ENCODE peak calls at places on chromosomes 13 and 19, in five cellular contexts. Z is K562, R is HCT116, J is HepG2, T is GM12878. C is an unnamed sample.

GRCh38 chr13:32300406-32300805 is 14.8 kb downstream of the ZAR1L start:
- DNase-seq in Z (no peak), R (no peak), J (no peak), T (no peak), C (no peak)

GRCh38 chr19:53463263-53463662 is 4.3 kb upstream of the ZNF813 start:
- DNase-seq in Z (peak; percentile 46), R (no peak), J (no peak), T (no peak), C (peak; percentile 80)

GRCh38 chr13:109904218-109904617 is 117.8 kb upstream of the IRS2 start:
- DNase-seq in Z (peak; percentile 18), R (peak; percentile 44), J (no peak), T (no peak), C (no peak)

GRCh38 chr13:50198508-50198907 is 183.3 kb downstream of the KCNRG start:
- DNase-seq in Z (no peak), R (no peak), J (no peak), T (no peak), C (no peak)

GRCh38 chr13:40897058-40897457 is 107.6 kb downstream of the SLC25A15 start:
- DNase-seq in Z (no peak), R (no peak), J (no peak), T (no peak), C (no peak)

GRCh38 chr13:34816543-34816942 is 125.5 kb upstream of the NBEA start:
- DNase-seq in Z (no peak), R (no peak), J (no peak), T (no peak), C (no peak)

GRCh38 chr13:19597523-19597922 is 35.9 kb upstream of the MPHOSPH8 start:
- DNase-seq in Z (no peak), R (no peak), J (no peak), T (no peak), C (no peak)

GRCh38 chr13:49412749-49413148 is 31.1 kb downstream of the CAB39L start:
- DNase-seq in Z (no peak), R (no peak), J (no peak), T (no peak), C (no peak)

GRCh38 chr13:76972430-76972829 is 19.5 kb upstream of the CLN5 start:
- DNase-seq in Z (no peak), R (no peak), J (no peak), T (no peak), C (no peak)

GRCh38 chr19:4557971-4558941 is 1.2 kb downstream of the SEMA6B start:
- DNase-seq in Z (no peak), R (no peak), J (no peak), T (no peak), C (no peak)

GRCh38 chr19:10784257-10784656 is 51.8 kb downstream of the TMED1 start:
- DNase-seq in Z (no peak), R (no peak), J (no peak), T (no peak), C (no peak)

GRCh38 chr19:11168568-11168967 is 13.0 kb upstream of the SPC24 start:
- DNase-seq in Z (no peak), R (peak; percentile 19), J (no peak), T (no peak), C (no peak)

GRCh38 chr13:112140366-112140765 is 73.4 kb downstream of the SOX1 start:
- DNase-seq in Z (no peak), R (no peak), J (no peak), T (no peak), C (no peak)

GRCh38 chr13:45341799-45342584 is 1.0 kb upstream of the TPT1 start:
- DNase-seq in Z (no peak), R (no peak), J (no peak), T (no peak), C (no peak)

GRCh38 chr19:18910801-18911436 is 8.3 kb downstream of the COPE start:
- DNase-seq in Z (no peak), R (no peak), J (no peak), T (no peak), C (no peak)

GRCh38 chr13:45439781-45440462 is 21.7 kb upstream of the SLC25A30 start:
- DNase-seq in Z (no peak), R (no peak), J (no peak), T (no peak), C (no peak)

GRCh38 chr19:53991224-53992113 is at the start of gene CACNG6:
- DNase-seq in Z (no peak), R (no peak), J (no peak), T (no peak), C (no peak)

GRCh38 chr13:67416047-67416925 is 186.2 kb upstream of the PCDH9 start:
- DNase-seq in Z (peak; percentile 13), R (no peak), J (peak; percentile 4), T (no peak), C (peak; percentile 84)

GRCh38 chr19:44846455-44847143 is 502 bp downstream of the NECTIN2 start:
- DNase-seq in Z (no peak), R (no peak), J (no peak), T (no peak), C (no peak)

GRCh38 chr19:6099633-6100032 is 10.7 kb downstream of the RFX2 start:
- DNase-seq in Z (no peak), R (no peak), J (no peak), T (no peak), C (no peak)

GRCh38 chr19:6260912-6261636 is 18.7 kb downstream of the MLLT1 start:
- DNase-seq in Z (peak; percentile 60), R (no peak), J (peak; percentile 28), T (no peak), C (peak; percentile 90)

GRCh38 chr19:17229890-17230289 is 3.9 kb downstream of the OCEL1 start:
- DNase-seq in Z (no peak), R (no peak), J (no peak), T (no peak), C (no peak)

GRCh38 chr19:1469200-1469935 is 9.6 kb downstream of the C19orf25 start:
- DNase-seq in Z (no peak), R (no peak), J (no peak), T (no peak), C (no peak)

GRCh38 chr19:53982056-53982455 is 9.4 kb upstream of the CACNG6 start:
- DNase-seq in Z (no peak), R (no peak), J (no peak), T (no peak), C (peak; percentile 67)

GRCh38 chr13:42041684-42042035 is 6.8 kb upstream of the DGKH start:
- DNase-seq in Z (peak; percentile 50), R (no peak), J (no peak), T (peak; percentile 36), C (no peak)

GRCh38 chr19:48772503-48772953 is 17.2 kb downstream of the FGF21 start:
- DNase-seq in Z (no peak), R (no peak), J (peak; percentile 94), T (no peak), C (no peak)
- TF ChIP-seq SRF in Z (no peak), R (no peak), J (no peak), T (no peak), C (no peak)

DNA sequence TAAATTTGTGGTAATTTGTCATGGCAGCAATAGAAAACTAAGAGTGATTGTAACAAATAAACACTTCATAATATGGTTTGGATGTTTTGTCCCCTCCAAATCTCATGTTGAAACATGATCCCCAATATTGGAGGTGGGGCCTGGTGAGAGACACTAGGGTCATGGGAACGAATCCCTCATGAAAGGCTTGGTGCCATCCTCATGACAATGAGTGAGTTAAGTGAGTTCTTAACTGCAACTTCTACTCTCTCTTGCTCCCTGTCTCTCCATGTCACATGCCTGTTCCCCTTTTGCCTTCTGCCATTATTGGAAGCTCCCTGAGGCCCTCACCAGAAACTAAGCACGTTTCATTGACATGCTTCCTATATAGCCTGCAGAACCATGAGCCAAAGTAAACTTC is 1233.2 kb downstream of the OLFM4 start:
- DNase-seq in Z (no peak), R (no peak), J (no peak), T (no peak), C (no peak)
- TF ChIP-seq SRF in Z (no peak), R (no peak), J (no peak), T (no peak), C (no peak)

DNA sequence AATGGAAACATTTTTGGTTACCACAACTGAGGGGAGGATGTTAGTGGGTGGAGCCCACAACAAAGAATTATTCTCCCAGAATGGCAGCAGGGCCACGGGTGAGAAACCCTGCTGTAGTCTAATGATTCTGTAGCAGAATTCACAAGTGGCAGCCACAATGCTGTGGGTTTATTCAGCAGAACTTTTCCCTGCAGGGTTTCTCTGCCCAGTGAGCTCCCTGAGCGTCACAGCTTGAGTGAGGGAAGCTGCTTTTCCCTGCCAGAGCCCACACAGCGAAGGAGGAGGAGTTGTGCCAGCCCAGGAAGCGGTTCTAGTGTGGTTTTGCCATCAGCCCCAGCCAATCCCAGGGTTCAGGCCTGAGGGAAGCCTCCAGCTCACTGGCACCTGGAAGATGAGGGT is 4.4 kb downstream of the ATP12A start:
- DNase-seq in Z (no peak), R (no peak), J (no peak), T (no peak), C (no peak)
- TF ChIP-seq SRF in Z (no peak), R (no peak), J (no peak), T (no peak), C (no peak)

DNA sequence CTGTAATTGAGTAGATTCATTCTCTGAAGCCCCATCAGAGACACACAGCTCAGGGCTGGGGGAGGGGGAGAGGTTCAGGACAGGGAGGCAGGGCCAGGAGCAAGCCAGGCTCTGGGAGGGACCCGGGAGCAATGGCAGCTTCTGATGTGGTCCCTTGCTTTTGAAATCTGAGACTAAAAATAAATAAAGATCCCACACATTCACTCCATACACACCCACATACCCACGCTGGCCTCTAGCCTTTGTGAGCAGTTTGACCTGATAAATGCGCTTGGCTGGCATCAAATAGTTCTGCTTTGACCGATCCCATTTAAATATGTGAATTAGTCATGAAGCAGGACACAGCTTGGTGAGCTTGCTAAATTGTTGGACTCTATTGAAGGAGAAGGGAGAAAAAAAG is 32.9 kb downstream of the GSX1 start:
- DNase-seq in Z (no peak), R (no peak), J (no peak), T (no peak), C (no peak)
- TF ChIP-seq SRF in Z (no peak), R (no peak), J (no peak), T (no peak), C (no peak)

DNA sequence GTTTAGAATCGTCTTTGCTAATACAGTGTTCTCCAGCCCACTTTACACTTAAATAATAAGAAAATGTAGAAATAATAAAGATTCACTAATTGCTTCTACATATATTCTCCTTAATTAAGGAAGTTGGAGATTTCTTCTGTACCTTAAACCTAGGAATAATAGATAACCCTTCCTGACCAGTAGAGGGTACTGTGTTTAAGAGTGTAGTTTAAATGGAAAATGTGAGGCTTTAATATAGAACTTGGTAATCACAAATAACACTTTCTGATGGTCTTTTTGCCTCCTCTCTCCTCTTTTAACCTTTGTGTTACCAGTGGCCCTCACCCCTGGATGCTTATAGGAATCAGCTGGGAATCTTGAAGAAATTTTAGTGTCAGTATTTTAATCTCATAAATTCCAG is 20.7 kb downstream of the POMP start:
- DNase-seq in Z (no peak), R (no peak), J (peak; percentile 9), T (no peak), C (no peak)
- TF ChIP-seq SRF in Z (no peak), R (no peak), J (no peak), T (no peak), C (no peak)

C was measured in H1.